ENCODE peak calls at places on chromosomes 11 and 22, in five cellular contexts. One of them, this sample, is unnamed.

GRCh38 chr11:134202661-134203060 is 21.1 kb downstream of the NCAPD3 start:
- DNase-seq in brain microvascular endothelial cell: no peak
- DNase-seq in Peyer's patch: no peak
- DNase-seq in choroid plexus epithelial cell: no peak
- DNase-seq in AG04450: no peak
- DNase-seq in this sample: no peak

GRCh38 chr11:130139401-130139800 is 20.2 kb upstream of the ST14 start:
- DNase-seq in Peyer's patch: no peak
- DNase-seq in brain microvascular endothelial cell: no peak
- DNase-seq in AG04450: no peak
- DNase-seq in choroid plexus epithelial cell: no peak
- DNase-seq in this sample: no peak

GRCh38 chr11:5151713-5152153 is 2.8 kb downstream of the OR52A1 start:
- DNase-seq in Peyer's patch: no peak
- DNase-seq in choroid plexus epithelial cell: no peak
- DNase-seq in AG04450: no peak
- DNase-seq in brain microvascular endothelial cell: no peak
- DNase-seq in this sample: no peak

GRCh38 chr11:8638300-8638699 is 44.2 kb downstream of the TRIM66 start:
- DNase-seq in Peyer's patch: no peak
- DNase-seq in choroid plexus epithelial cell: peak; percentile 27
- DNase-seq in AG04450: no peak
- DNase-seq in brain microvascular endothelial cell: peak; percentile 13
- DNase-seq in this sample: peak; percentile 9

GRCh38 chr11:126491092-126491491 is 135.6 kb downstream of the ST3GAL4 start:
- DNase-seq in AG04450: no peak
- DNase-seq in brain microvascular endothelial cell: no peak
- DNase-seq in Peyer's patch: peak; percentile 31
- DNase-seq in choroid plexus epithelial cell: no peak
- DNase-seq in this sample: no peak

GRCh38 chr11:112748713-112749481 is 212.3 kb upstream of the NCAM1 start:
- DNase-seq in Peyer's patch: no peak
- DNase-seq in brain microvascular endothelial cell: no peak
- DNase-seq in AG04450: no peak
- DNase-seq in choroid plexus epithelial cell: no peak
- DNase-seq in this sample: no peak

GRCh38 chr11:126079640-126080205 is 17.1 kb upstream of the CDON start:
- DNase-seq in AG04450: no peak
- DNase-seq in choroid plexus epithelial cell: no peak
- DNase-seq in brain microvascular endothelial cell: no peak
- DNase-seq in Peyer's patch: no peak
- DNase-seq in this sample: peak; percentile 5

GRCh38 chr11:94895971-94896370 is 77.4 kb downstream of the CWC15 start:
- DNase-seq in Peyer's patch: no peak
- DNase-seq in brain microvascular endothelial cell: peak; percentile 82
- DNase-seq in choroid plexus epithelial cell: peak; percentile 77
- DNase-seq in AG04450: no peak
- DNase-seq in this sample: peak; percentile 80

GRCh38 chr22:39932918-39933649 is 27.1 kb upstream of the TMA7B start:
- DNase-seq in choroid plexus epithelial cell: peak; percentile 59
- DNase-seq in brain microvascular endothelial cell: no peak
- DNase-seq in Peyer's patch: no peak
- DNase-seq in AG04450: no peak
- DNase-seq in this sample: peak; percentile 30

GRCh38 chr22:30823015-30823370 is 128.3 kb downstream of the OSBP2 start:
- DNase-seq in Peyer's patch: no peak
- DNase-seq in choroid plexus epithelial cell: peak; percentile 14
- DNase-seq in brain microvascular endothelial cell: peak; percentile 26
- DNase-seq in AG04450: no peak
- DNase-seq in this sample: peak; percentile 38
- H3K4me3 ChIP-seq in Peyer's patch: no peak overlapping the region
- H3K4me3 ChIP-seq in choroid plexus epithelial cell: no peak overlapping the region
- H3K4me3 ChIP-seq in brain microvascular endothelial cell: no peak overlapping the region
- H3K4me3 ChIP-seq in AG04450: no peak overlapping the region
- H3K4me3 ChIP-seq in this sample: peak overlapping the region; percentile 47

GRCh38 chr11:9834281-9834680 is 170.4 kb downstream of the SWAP70 start:
- DNase-seq in Peyer's patch: no peak
- DNase-seq in brain microvascular endothelial cell: no peak
- DNase-seq in choroid plexus epithelial cell: no peak
- DNase-seq in AG04450: no peak
- DNase-seq in this sample: no peak

GRCh38 chr11:9826390-9826789 is 162.5 kb downstream of the SWAP70 start:
- DNase-seq in choroid plexus epithelial cell: no peak
- DNase-seq in AG04450: no peak
- DNase-seq in Peyer's patch: no peak
- DNase-seq in brain microvascular endothelial cell: no peak
- DNase-seq in this sample: no peak

GRCh38 chr11:9825895-9826294 is 162.0 kb downstream of the SWAP70 start:
- DNase-seq in choroid plexus epithelial cell: no peak
- DNase-seq in brain microvascular endothelial cell: no peak
- DNase-seq in AG04450: no peak
- DNase-seq in Peyer's patch: no peak
- DNase-seq in this sample: no peak

GRCh38 chr11:9827700-9828099 is 163.8 kb downstream of the SWAP70 start:
- DNase-seq in Peyer's patch: no peak
- DNase-seq in brain microvascular endothelial cell: no peak
- DNase-seq in AG04450: no peak
- DNase-seq in choroid plexus epithelial cell: no peak
- DNase-seq in this sample: no peak

DNA sequence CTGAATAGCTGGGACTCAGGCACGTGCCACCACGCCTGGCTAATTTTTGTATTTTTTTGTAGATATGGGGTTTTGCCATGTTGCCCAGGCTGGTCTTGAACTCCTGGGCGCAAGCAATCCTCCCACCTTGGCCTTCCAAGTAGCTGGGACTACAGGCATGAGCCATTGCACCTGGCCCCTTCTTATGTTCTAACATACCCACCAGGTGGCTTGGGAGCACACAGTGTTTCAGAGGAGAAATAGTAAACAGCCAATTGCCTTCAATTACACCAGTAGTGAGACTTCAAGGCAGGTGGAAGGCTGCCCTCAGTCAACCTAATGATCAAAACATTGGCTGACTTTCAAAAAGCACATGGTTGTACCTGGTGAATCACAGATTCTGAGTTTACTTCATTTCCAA is 167.2 kb downstream of the SWAP70 start:
- DNase-seq in Peyer's patch: no peak
- DNase-seq in choroid plexus epithelial cell: no peak
- DNase-seq in brain microvascular endothelial cell: no peak
- DNase-seq in AG04450: no peak
- DNase-seq in this sample: no peak
- TF ChIP-seq CTCF in Peyer's patch: no peak
- TF ChIP-seq CTCF in choroid plexus epithelial cell: no peak
- TF ChIP-seq CTCF in brain microvascular endothelial cell: no peak
- TF ChIP-seq CTCF in AG04450: no peak
- TF ChIP-seq CTCF in this sample: no peak

GRCh38 chr11:77819921-77820564 is 479 bp downstream of the RSF1 start:
- DNase-seq in brain microvascular endothelial cell: no peak
- DNase-seq in Peyer's patch: peak; percentile 63
- DNase-seq in choroid plexus epithelial cell: peak; percentile 47
- DNase-seq in AG04450: no peak
- DNase-seq in this sample: peak; percentile 41

GRCh38 chr11:77814848-77815247 is 5.7 kb downstream of the RSF1 start:
- DNase-seq in brain microvascular endothelial cell: no peak
- DNase-seq in Peyer's patch: no peak
- DNase-seq in choroid plexus epithelial cell: no peak
- DNase-seq in AG04450: no peak
- DNase-seq in this sample: no peak

GRCh38 chr11:77813256-77813655 is 7.3 kb downstream of the RSF1 start:
- DNase-seq in brain microvascular endothelial cell: no peak
- DNase-seq in Peyer's patch: no peak
- DNase-seq in AG04450: no peak
- DNase-seq in choroid plexus epithelial cell: no peak
- DNase-seq in this sample: no peak

GRCh38 chr11:77819411-77819920 is 1.1 kb downstream of the RSF1 start:
- DNase-seq in choroid plexus epithelial cell: peak; percentile 96
- DNase-seq in AG04450: peak; percentile 55
- DNase-seq in brain microvascular endothelial cell: peak; percentile 87
- DNase-seq in Peyer's patch: peak; percentile 83
- DNase-seq in this sample: peak; percentile 91

GRCh38 chr11:77815459-77815858 is 5.1 kb downstream of the RSF1 start:
- DNase-seq in Peyer's patch: no peak
- DNase-seq in choroid plexus epithelial cell: no peak
- DNase-seq in AG04450: no peak
- DNase-seq in brain microvascular endothelial cell: no peak
- DNase-seq in this sample: no peak
- H3K4me3 ChIP-seq in Peyer's patch: no peak overlapping the region
- H3K4me3 ChIP-seq in choroid plexus epithelial cell: no peak overlapping the region
- H3K4me3 ChIP-seq in AG04450: no peak overlapping the region
- H3K4me3 ChIP-seq in brain microvascular endothelial cell: no peak overlapping the region
- H3K4me3 ChIP-seq in this sample: no peak overlapping the region

DNA sequence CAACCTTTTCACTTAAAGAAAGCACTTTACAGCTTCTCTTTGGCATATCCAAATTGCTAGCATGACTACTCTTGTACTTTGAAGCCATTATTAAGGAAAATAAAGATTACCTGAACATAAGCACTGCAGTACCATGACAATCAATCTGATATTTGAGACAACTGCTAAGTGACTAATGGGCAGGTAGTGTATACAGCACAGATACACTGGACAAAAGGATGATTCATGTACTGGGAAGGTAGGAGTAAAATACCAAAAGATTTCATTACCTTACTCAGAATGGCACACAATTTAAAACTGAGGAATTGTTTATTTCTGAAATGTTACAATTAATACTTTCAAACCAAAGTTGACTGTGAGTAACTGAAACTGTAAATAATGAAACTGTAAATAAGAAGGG is 1054.3 kb upstream of the TENM4 start:
- DNase-seq in AG04450: no peak
- DNase-seq in brain microvascular endothelial cell: no peak
- DNase-seq in choroid plexus epithelial cell: no peak
- DNase-seq in Peyer's patch: no peak
- DNase-seq in this sample: peak; percentile 84
- TF ChIP-seq CTCF in AG04450: no peak
- TF ChIP-seq CTCF in brain microvascular endothelial cell: no peak
- TF ChIP-seq CTCF in choroid plexus epithelial cell: no peak
- TF ChIP-seq CTCF in Peyer's patch: no peak
- TF ChIP-seq CTCF in this sample: no peak

DNA sequence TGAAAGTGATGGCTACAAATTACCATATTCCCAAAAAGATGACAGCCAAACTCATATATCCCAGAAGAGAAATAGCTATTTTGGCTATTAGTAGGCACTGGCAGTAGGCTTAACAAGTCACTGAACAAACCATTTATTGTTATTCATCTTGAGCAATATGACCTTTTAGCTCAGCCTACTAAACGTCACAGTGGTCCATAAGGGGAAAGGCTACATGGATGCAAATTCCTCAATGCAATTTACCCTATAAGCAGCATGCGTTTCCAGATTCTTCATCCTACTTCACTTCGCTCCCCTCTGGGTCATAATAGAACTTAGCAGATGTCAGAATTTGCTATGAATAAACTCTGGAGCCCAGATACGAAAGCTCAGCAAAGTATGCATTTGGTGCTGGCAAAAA is 114.0 kb downstream of the SIK3 start:
- DNase-seq in AG04450: no peak
- DNase-seq in Peyer's patch: no peak
- DNase-seq in choroid plexus epithelial cell: peak; percentile 75
- DNase-seq in brain microvascular endothelial cell: peak; percentile 59
- DNase-seq in this sample: no peak
- H3K4me3 ChIP-seq in AG04450: no peak overlapping the region
- H3K4me3 ChIP-seq in Peyer's patch: no peak overlapping the region
- H3K4me3 ChIP-seq in choroid plexus epithelial cell: no peak overlapping the region
- H3K4me3 ChIP-seq in brain microvascular endothelial cell: no peak overlapping the region
- H3K4me3 ChIP-seq in this sample: no peak overlapping the region

DNA sequence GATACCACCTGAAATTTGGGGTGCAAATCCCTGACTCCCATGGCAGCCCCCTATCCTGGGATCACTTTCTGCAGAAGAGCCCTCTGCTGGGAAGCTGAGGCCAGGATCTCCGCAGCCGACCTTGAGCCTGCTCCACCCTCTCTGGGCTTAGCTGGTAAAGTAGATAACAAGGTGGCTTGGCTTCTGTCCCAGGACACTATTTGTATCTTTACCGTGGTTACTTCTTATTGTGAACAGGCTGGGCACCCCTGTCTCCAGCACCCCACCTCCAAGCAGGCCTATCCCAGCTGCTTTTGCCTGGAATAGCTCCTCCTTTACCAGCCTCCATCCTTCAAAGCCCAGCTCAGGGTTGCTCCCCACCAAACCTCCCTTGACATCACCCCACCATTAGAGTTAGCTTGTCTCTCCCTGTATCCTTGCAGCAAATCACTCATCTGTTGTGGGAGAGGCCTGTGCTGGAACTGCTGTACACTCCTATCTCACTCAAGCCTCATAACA is 35.2 kb upstream of the P2RY2 start:
- DNase-seq in brain microvascular endothelial cell: no peak
- DNase-seq in Peyer's patch: peak; percentile 74
- DNase-seq in AG04450: no peak
- DNase-seq in choroid plexus epithelial cell: no peak
- DNase-seq in this sample: no peak
- TF ChIP-seq CTCF in brain microvascular endothelial cell: peak; percentile 16
- TF ChIP-seq CTCF in Peyer's patch: no peak
- TF ChIP-seq CTCF in AG04450: no peak
- TF ChIP-seq CTCF in choroid plexus epithelial cell: no peak
- TF ChIP-seq CTCF in this sample: no peak

GRCh38 chr11:3854660-3854976 is 846 bp upstream of the STIM1 start:
- DNase-seq in Peyer's patch: no peak
- DNase-seq in choroid plexus epithelial cell: no peak
- DNase-seq in AG04450: no peak
- DNase-seq in brain microvascular endothelial cell: no peak
- DNase-seq in this sample: no peak
- H3K4me3 ChIP-seq in Peyer's patch: peak overlapping the region; percentile 96
- H3K4me3 ChIP-seq in choroid plexus epithelial cell: no peak overlapping the region
- H3K4me3 ChIP-seq in AG04450: peak overlapping the region; percentile 7
- H3K4me3 ChIP-seq in brain microvascular endothelial cell: peak overlapping the region; percentile 9
- H3K4me3 ChIP-seq in this sample: peak overlapping the region; percentile 74

GRCh38 chr22:31089101-31090100 is 8.3 kb downstream of the SMTN start:
- DNase-seq in brain microvascular endothelial cell: no peak
- DNase-seq in Peyer's patch: peak; percentile 68
- DNase-seq in choroid plexus epithelial cell: peak; percentile 61
- DNase-seq in AG04450: no peak
- DNase-seq in this sample: no peak
- TF ChIP-seq CTCF in brain microvascular endothelial cell: peak; percentile 87
- TF ChIP-seq CTCF in Peyer's patch: peak; percentile 80
- TF ChIP-seq CTCF in choroid plexus epithelial cell: peak; percentile 92
- TF ChIP-seq CTCF in AG04450: peak; percentile 83
- TF ChIP-seq CTCF in this sample: peak; percentile 75

This sample was measured in epithelial cell of esophagus.